ENCODE peak calls at places on chromosome 17, in five cellular contexts. H, S, L, G and O are unnamed samples.

GRCh38 chr17:4744999-4745969 is 5.6 kb upstream of the CXCL16 start:
- DNase-seq in L (no peak), H (no peak), S (no peak), G (no peak), O (no peak)

GRCh38 chr17:7263801-7264078 is 1.5 kb upstream of the CLDN7 start:
- DNase-seq in S (no peak), L (no peak), G (no peak), H (no peak), O (no peak)

GRCh38 chr17:83133302-83134121 is 54.1 kb downstream of the METRNL start:
- DNase-seq in S (no peak), L (no peak), G (no peak), H (no peak), O (no peak)

GRCh38 chr17:47275245-47275984 is 21.8 kb downstream of the ITGB3 start:
- DNase-seq in S (no peak), G (peak), H (no peak), L (peak), O (peak)

GRCh38 chr17:57966875-57967274 is 11.7 kb upstream of the CUEDC1 start:
- DNase-seq in L (no peak), S (no peak), H (no peak), G (no peak), O (no peak)

GRCh38 chr17:62627904-62628603 is 584 bp downstream of the MRC2 start:
- DNase-seq in H (peak), S (no peak), G (peak), L (peak), O (peak)

GRCh38 chr17:75352079-75352569 is 53.4 kb downstream of the GRB2 start:
- DNase-seq in G (no peak), L (no peak), H (peak), S (no peak), O (no peak)

GRCh38 chr17:38724337-38724988 is 5.7 kb upstream of the CISD3 start:
- DNase-seq in H (no peak), G (no peak), L (no peak), S (no peak), O (no peak)

GRCh38 chr17:83052241-83052564 is 27.2 kb upstream of the METRNL start:
- DNase-seq in L (no peak), S (no peak), H (no peak), G (no peak), O (no peak)

GRCh38 chr17:45836047-45837044 is 8.3 kb upstream of the SPPL2C start:
- DNase-seq in L (no peak), G (no peak), S (no peak), H (no peak), O (no peak)

GRCh38 chr17:45405250-45406086 is 27.2 kb downstream of the ARHGAP27 start:
- DNase-seq in G (no peak), H (no peak), S (no peak), L (no peak), O (peak)

GRCh38 chr17:15343749-15344148 is 2.4 kb upstream of the TEKT3 start:
- DNase-seq in H (no peak), G (peak), S (no peak), L (peak), O (peak)

GRCh38 chr17:78227455-78227916 is 3.9 kb upstream of the TMEM235 start:
- DNase-seq in H (no peak), L (no peak), S (no peak), G (no peak), O (no peak)

GRCh38 chr17:37650419-37651003 is 7.3 kb upstream of the DDX52 start:
- DNase-seq in S (no peak), G (peak), H (peak), L (peak), O (peak)

GRCh38 chr17:79008666-79009387 is 737 bp downstream of the CANT1 start:
- DNase-seq in H (no peak), L (no peak), S (no peak), G (no peak), O (no peak)

GRCh38 chr17:76497979-76498885 is 3.0 kb downstream of the RHBDF2 start:
- DNase-seq in L (peak), H (peak), S (no peak), G (peak), O (peak)

GRCh38 chr17:12282056-12282455 is 261.4 kb downstream of the MAP2K4 start:
- DNase-seq in H (no peak), S (no peak), L (no peak), G (peak), O (peak)

GRCh38 chr17:6045621-6046357 is 24.4 kb upstream of the WSCD1 start:
- DNase-seq in H (no peak), G (no peak), S (no peak), L (no peak), O (no peak)

GRCh38 chr17:68355093-68355492 is 63.8 kb downstream of the ARSG start:
- DNase-seq in S (no peak), H (no peak), G (peak), L (peak), O (peak)

GRCh38 chr17:59561042-59561441 is 4.4 kb upstream of the DHX40 start:
- DNase-seq in G (peak), S (no peak), L (peak), H (peak), O (peak)

GRCh38 chr17:51045616-51046526 is 74.8 kb downstream of the SPAG9 start:
- DNase-seq in S (no peak), H (no peak), L (peak), G (peak), O (no peak)

GRCh38 chr17:32285770-32286517 is 20.3 kb downstream of the RHBDL3 start:
- DNase-seq in L (no peak), H (no peak), G (no peak), S (no peak), O (no peak)

GRCh38 chr17:10278218-10278617 is 79.8 kb upstream of the GAS7 start:
- DNase-seq in S (no peak), L (no peak), H (no peak), G (no peak), O (no peak)

GRCh38 chr17:5526821-5527598 is 40.6 kb downstream of the MIS12 start:
- DNase-seq in G (peak), S (no peak), H (peak), L (peak), O (peak)

GRCh38 chr17:27810902-27811557 is 10.7 kb upstream of the NOS2 start:
- DNase-seq in G (peak), S (no peak), H (no peak), L (no peak), O (no peak)

GRCh38 chr17:68195667-68196393 is 52.0 kb upstream of the AMZ2 start:
- DNase-seq in S (no peak), L (no peak), H (no peak), G (no peak), O (no peak)

GRCh38 chr17:83201206-83202001 is 122.0 kb downstream of the METRNL start:
- DNase-seq in S (no peak), G (no peak), H (no peak), L (no peak), O (no peak)

GRCh38 chr17:17999364-18000007 is 26.8 kb downstream of the DRC3 start:
- DNase-seq in H (no peak), S (no peak), L (no peak), G (peak), O (no peak)

GRCh38 chr17:75614006-75614405 is 19.2 kb upstream of the SMIM5 start:
- DNase-seq in H (no peak), S (no peak), L (no peak), G (no peak), O (no peak)

GRCh38 chr17:70307430-70307829 is 138.1 kb downstream of the KCNJ2 start:
- DNase-seq in S (no peak), G (peak), H (no peak), L (peak), O (no peak)

GRCh38 chr17:27481327-27481726 is 25.1 kb downstream of the KSR1 start:
- DNase-seq in S (peak), H (peak), L (no peak), G (no peak), O (no peak)

GRCh38 chr17:75194879-75195278 is 10.6 kb upstream of the NUP85 start:
- DNase-seq in L (no peak), S (no peak), G (peak), H (no peak), O (no peak)

GRCh38 chr17:42677921-42678781 is 1.4 kb upstream of the PLEKHH3 start:
- DNase-seq in L (peak), G (peak), S (peak), H (peak), O (peak)

GRCh38 chr17:42677012-42677857 is 441 bp upstream of the PLEKHH3 start:
- DNase-seq in G (peak), S (peak), H (peak), L (peak), O (peak)

GRCh38 chr17:42680331-42680808 is 1.3 kb downstream of the CCR10 start:
- DNase-seq in L (no peak), G (peak), H (peak), S (no peak), O (peak)

GRCh38 chr17:42679492-42680330 is 1.9 kb downstream of the CCR10 start:
- DNase-seq in S (peak), G (peak), H (peak), L (peak), O (peak)

DNA sequence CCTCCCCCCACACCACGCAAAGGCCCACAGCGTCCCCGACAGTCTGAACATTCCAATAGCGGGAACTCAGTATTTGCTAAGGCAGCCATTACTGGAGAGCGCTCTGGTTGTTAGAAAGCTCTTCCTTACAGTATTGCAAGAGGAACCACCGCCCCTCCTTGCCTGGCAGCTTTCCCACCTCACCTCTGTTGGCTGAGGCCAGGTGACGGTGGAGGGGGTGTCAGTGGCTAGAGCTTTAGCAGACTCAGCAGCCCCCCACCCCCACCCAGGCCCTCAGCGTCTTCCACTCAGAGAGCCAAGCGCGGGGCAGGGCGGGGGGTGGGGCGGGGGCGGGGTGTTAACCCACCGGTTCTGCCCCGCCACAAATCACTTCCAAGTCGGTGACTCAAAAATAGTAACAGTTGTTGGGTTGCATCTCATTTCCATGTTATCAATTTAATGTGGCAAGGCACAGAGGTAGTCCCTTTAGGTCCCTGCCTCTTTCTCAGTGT is 2.3 kb upstream of the PLEKHH3 start:
- DNase-seq in L (peak), G (peak), H (peak), S (no peak), O (peak)
- TF ChIP-seq CTCF in L (no peak), G (peak), H (no peak), S (no peak), O (no peak)

DNA sequence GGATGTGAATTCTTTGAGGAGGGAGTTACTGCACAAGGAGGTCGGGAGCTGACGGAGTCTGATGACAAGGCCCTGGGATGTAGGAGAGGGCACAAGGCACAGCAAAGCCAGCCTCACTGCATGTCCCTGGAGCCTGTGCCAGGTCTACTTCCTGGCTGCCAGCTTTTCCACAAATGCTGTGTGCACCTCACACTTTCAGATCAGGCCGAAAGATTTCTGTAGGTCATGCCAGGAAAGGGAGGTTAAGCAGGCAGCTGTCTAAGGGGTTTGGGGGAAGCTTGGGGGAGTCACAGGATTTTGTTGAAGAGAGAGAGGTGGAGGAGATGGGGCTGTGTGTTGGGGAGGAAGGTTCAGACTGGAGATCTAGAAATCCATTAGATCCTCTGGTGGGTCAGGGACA is 792.5 kb downstream of the KCNJ18 start:
- DNase-seq in L (no peak), S (no peak), G (no peak), H (no peak), O (no peak)
- TF ChIP-seq CTCF in L (no peak), S (no peak), G (no peak), H (no peak), O (no peak)

GRCh38 chr17:52170963-52171572 is 12.6 kb upstream of the CA10 start:
- DNase-seq in S (no peak), G (no peak), L (peak), H (peak), O (no peak)
- TF ChIP-seq CTCF in S (no peak), G (peak), L (peak), H (peak), O (peak)

DNA sequence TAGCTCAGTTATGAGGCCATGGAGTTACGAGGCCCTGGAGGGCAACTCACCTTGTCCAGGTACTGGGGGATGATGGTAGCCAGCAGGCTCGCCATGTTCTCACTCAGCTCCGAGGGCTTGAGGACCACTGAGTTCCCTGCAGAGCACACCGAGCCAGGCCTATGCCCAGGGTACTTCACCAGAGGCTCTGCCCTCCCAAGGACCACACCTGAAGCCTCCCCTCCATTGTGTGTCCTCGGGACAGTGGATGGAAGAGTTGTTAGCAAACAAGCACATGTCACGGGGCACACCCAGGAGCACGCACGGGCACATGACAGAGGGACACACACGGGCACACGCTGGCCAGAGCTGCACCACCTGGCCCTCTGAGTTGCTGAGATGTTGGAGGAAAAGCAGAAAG is 5.6 kb downstream of the ALDH3A1 start:
- DNase-seq in L (no peak), H (no peak), G (no peak), S (no peak), O (no peak)
- TF ChIP-seq CTCF in L (no peak), H (no peak), G (no peak), S (no peak), O (no peak)

DNA sequence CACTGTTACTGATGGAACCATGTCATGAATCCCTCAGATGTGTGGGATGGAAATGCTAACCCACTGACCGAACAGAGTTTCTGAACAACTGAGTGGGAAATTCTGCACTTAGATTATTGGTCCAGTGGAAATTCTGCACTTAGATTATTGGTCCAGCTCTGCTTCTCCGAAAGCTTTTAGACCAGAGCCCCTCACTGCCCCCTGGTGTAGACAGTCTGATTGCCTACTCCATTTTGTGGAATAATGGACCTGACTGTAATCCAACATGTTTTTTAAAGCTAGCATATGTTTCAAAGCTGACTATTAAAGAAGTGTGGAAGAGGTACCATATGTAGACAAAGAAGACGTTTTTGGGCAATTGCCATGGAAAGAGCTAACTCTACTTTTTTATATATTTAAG is 50.3 kb upstream of the TBX2 start:
- DNase-seq in H (peak), L (no peak), S (no peak), G (no peak), O (no peak)
- TF ChIP-seq CTCF in H (peak), L (peak), S (no peak), G (peak), O (peak)

DNA sequence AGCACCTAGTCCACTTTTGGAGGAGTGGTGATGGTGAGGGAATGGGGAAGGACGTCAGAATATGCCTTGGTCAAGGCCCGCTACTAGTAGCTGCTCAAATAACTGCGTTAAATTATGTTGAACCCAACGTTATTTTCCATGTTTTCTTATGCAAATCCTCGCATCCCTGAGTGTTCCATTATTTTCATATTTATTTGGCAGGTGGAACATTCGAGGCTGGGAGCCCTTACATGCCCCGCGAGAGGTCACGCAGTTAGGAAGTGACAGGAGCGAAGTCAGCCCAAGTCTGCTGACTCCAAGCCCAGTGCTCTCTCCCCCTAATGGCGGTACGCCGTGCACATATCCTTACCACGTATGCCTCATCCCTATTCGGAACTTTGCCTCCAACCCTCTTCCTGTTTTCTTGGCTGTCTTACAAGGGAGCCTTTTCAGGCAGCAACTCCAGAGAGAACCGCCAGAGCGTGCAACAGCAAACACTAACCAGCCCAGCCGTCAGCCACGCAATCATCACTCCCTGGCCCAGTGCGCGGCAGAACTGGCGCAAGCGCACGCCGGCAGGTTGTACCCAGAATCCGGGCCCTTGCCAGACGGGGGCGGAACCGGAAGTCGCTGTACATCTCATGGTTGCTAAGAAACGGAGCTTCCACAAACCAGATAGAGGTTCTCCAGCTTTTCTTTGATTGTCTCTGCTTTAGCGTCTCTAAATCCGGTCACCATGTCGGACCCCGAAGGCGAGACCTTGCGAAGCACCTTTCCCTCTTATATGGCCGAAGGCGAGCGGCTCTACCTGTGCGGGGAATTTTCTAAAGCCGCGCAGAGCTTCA is at the start of gene ODAD4:
- DNase-seq in H (peak), L (peak), G (peak), S (peak), O (peak)
- TF ChIP-seq CTCF in H (peak), L (peak), G (peak), S (peak), O (peak)

GRCh38 chr17:81233811-81234505 is 4.9 kb downstream of the TEPSIN start:
- DNase-seq in H (no peak), S (no peak), G (no peak), L (no peak), O (no peak)
- TF ChIP-seq CTCF in H (no peak), S (no peak), G (no peak), L (no peak), O (no peak)

GRCh38 chr17:35981908-35982330 is 622 bp upstream of the CCL16 start:
- DNase-seq in S (no peak), H (peak), L (no peak), G (no peak), O (no peak)
- TF ChIP-seq CTCF in S (no peak), H (peak), L (no peak), G (no peak), O (no peak)

GRCh38 chr17:82022310-82022980 is at the start of gene CENPX:
- DNase-seq in G (no peak), S (no peak), L (no peak), H (no peak), O (no peak)

GRCh38 chr17:82019905-82020873 is 2.5 kb downstream of the CENPX start:
- DNase-seq in S (peak), L (peak), H (peak), G (peak), O (peak)

GRCh38 chr17:82021728-82022309 is 859 bp downstream of the CENPX start:
- DNase-seq in H (peak), S (no peak), G (no peak), L (no peak), O (no peak)

GRCh38 chr17:82019208-82019727 is 3.4 kb downstream of the CENPX start:
- DNase-seq in G (no peak), L (no peak), H (no peak), S (no peak), O (no peak)

GRCh38 chr17:82020874-82021727 is 1.6 kb downstream of the CENPX start:
- DNase-seq in G (peak), L (peak), S (peak), H (peak), O (peak)
- TF ChIP-seq CTCF in G (peak), L (peak), S (peak), H (peak), O (peak)

DNA sequence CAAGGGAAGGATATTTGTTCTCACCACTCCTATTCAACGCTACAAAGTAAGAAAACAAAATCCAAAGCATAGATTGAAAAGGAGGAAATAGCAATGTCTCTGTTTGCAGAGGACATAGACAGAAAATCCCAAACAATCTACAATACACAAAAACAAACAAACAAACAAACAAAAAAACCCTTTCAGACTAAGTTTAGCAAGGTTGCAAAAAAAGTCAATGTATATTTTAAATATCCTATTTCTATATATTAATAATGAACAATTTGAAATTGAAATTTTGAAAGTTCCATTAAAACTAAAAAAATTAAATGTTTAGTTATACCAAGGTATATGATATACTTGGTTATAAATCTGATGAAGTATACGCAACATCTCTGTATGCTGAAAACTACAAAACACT is 37.2 kb downstream of the MYH10 start:
- DNase-seq in H (no peak), L (no peak), S (no peak), G (no peak), O (no peak)
- TF ChIP-seq CTCF in H (no peak), L (no peak), S (no peak), G (no peak), O (no peak)